ENCODE peak calls at places on chromosome 5, in six cellular contexts. R is GM23338, K is suprapubic skin, W is H1, P is GM12891, O is HepG2. H is an unnamed sample.

GRCh38 chr5:153565822-153566221 is 75.4 kb downstream of the GRIA1 start:
- DNase-seq in R (no peak), K (no peak), W (no peak), P (no peak), O (no peak), H (no peak)

GRCh38 chr5:165457854-165458481 is 1952.5 kb downstream of the MAT2B start:
- DNase-seq in R (peak; percentile 88), K (no peak), W (no peak), P (no peak), O (no peak), H (no peak)

GRCh38 chr5:30957591-30957990 is 235.9 kb upstream of the CDH6 start:
- DNase-seq in R (no peak), K (no peak), W (no peak), P (no peak), O (no peak), H (no peak)

GRCh38 chr5:91556-92263 is at the start of gene PLEKHG4B:
- DNase-seq in R (peak; percentile 95), K (peak; percentile 74), W (peak; percentile 96), P (no peak), O (no peak), H (peak; percentile 66)

GRCh38 chr5:18699681-18700080 is 1065.4 kb downstream of the TAF11L14 start:
- DNase-seq in R (no peak), K (no peak), W (no peak), P (no peak), O (no peak), H (no peak)

GRCh38 chr5:179668404-179668803 is 12.4 kb downstream of the CBY3 start:
- DNase-seq in R (peak; percentile 93), K (no peak), W (peak; percentile 85), P (no peak), O (peak; percentile 62), H (no peak)

GRCh38 chr5:173886157-173886556 is 2.0 kb upstream of the CPEB4 start:
- DNase-seq in R (no peak), K (no peak), W (no peak), P (no peak), O (no peak), H (no peak)

GRCh38 chr5:6791031-6791577 is 77.9 kb downstream of the TENT4A start:
- DNase-seq in R (no peak), K (no peak), W (no peak), P (no peak), O (no peak), H (no peak)

GRCh38 chr5:96339862-96340261 is 93.2 kb downstream of the PCSK1 start:
- DNase-seq in R (no peak), K (no peak), W (no peak), P (no peak), O (no peak), H (no peak)

GRCh38 chr5:73861313-73861978 is 235.4 kb downstream of the ARHGEF28 start:
- DNase-seq in R (no peak), K (no peak), W (no peak), P (no peak), O (peak; percentile 35), H (no peak)

GRCh38 chr5:124746252-124746915 is at the start of gene ZNF608:
- DNase-seq in R (peak; percentile 67), K (no peak), W (peak; percentile 49), P (no peak), O (peak; percentile 6), H (no peak)

GRCh38 chr5:124747770-124748686 is 1.6 kb upstream of the ZNF608 start:
- DNase-seq in R (no peak), K (no peak), W (no peak), P (no peak), O (no peak), H (no peak)

GRCh38 chr5:124746916-124747769 is 704 bp upstream of the ZNF608 start:
- DNase-seq in R (peak; percentile 95), K (peak; percentile 85), W (peak; percentile 71), P (no peak), O (peak; percentile 57), H (peak; percentile 86)

GRCh38 chr5:124751031-124751430 is 4.6 kb upstream of the ZNF608 start:
- DNase-seq in R (peak; percentile 79), K (no peak), W (no peak), P (no peak), O (no peak), H (no peak)

GRCh38 chr5:124748687-124749594 is 2.5 kb upstream of the ZNF608 start:
- DNase-seq in R (peak; percentile 95), K (peak; percentile 82), W (peak; percentile 73), P (peak; percentile 36), O (peak; percentile 81), H (peak; percentile 80)
- TF ChIP-seq POLR2AphosphoS5 in R (peak; percentile 92), K (no peak), W (peak; percentile 78), P (peak; percentile 26), O (peak; percentile 43), H (no peak)

DNA sequence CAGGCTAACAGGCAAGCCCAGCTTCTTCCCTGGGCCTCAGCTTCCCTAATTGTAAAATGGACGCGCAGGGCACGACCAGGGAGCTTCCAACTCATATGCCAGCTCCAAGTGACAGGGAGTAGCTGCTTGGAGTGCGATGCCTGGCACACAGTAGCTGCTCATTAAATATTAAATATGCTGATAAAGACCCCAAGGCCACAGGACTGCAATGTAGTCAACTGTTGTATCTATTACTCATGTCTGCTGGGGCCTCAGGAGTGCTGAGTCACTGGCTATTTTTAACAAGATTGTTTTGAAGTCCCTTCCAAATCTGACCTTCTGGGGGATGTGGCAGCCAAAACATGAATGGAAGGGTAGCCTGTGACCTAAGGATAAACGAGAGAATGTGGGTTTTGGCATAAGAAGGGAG is 17.7 kb downstream of the TNIP1 start:
- DNase-seq in R (no peak), K (no peak), W (no peak), P (no peak), O (peak; percentile 12), H (peak; percentile 54)
- TF ChIP-seq POLR2AphosphoS5 in R (no peak), K (no peak), W (no peak), P (no peak), O (no peak), H (peak; percentile 8)

GRCh38 chr5:177968661-177969211 is 27.3 kb downstream of the PROP1 start:
- DNase-seq in R (no peak), K (peak; percentile 74), W (no peak), P (no peak), O (no peak), H (no peak)

GRCh38 chr5:177973066-177973635 is 22.9 kb downstream of the PROP1 start:
- DNase-seq in R (no peak), K (no peak), W (no peak), P (no peak), O (no peak), H (no peak)

GRCh38 chr5:177966839-177967167 is 29.2 kb downstream of the PROP1 start:
- DNase-seq in R (no peak), K (no peak), W (no peak), P (no peak), O (no peak), H (no peak)

GRCh38 chr5:177967221-177967887 is 28.7 kb downstream of the PROP1 start:
- DNase-seq in R (no peak), K (peak; percentile 38), W (no peak), P (no peak), O (no peak), H (no peak)

GRCh38 chr5:177972613-177973012 is 23.4 kb downstream of the PROP1 start:
- DNase-seq in R (no peak), K (no peak), W (no peak), P (no peak), O (no peak), H (no peak)
- TF ChIP-seq POLR2AphosphoS5 in R (no peak), K (no peak), W (no peak), P (no peak), O (no peak), H (no peak)

DNA sequence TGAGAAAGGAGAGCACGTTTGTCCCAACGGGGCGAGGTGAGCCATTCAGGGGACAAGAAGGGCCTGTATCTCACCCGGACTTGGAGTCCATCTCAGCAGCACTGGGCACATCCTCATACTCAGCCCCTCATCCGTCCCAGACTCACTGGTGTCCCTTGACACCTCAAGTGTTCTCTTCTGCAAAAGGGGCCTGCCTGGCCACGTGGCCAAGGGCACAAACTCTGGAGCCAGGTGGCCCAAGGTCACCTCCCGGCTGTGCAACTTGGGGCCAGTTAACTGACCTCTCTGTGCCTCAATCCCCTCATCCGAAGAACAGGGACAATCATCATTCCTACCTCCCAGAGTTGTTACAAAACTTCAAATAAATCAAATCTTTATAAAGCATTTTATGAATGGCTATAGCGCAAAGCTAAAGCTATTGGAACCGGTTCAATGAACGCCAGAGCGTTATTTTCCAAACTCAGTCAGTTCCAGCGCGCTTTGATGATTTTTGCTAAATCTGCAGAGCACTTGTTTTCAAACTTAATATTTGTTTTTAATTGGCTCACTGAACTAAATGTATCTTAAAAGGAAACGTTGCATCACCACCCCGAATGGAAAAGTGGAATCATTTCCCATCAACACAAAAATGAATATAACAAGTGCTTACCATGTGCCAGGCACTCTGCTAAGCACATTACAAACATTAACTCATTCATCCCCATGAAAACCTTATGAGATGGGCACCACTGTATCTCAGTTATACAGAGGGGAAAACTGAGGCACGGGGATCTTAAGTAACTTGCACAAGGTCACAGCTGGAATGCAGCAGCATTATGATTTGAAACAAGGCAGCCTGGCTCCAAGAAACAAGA is 49.3 kb downstream of the DUSP1 start:
- DNase-seq in R (no peak), K (no peak), W (no peak), P (no peak), O (no peak), H (no peak)
- TF ChIP-seq POLR2AphosphoS5 in R (no peak), K (peak; percentile 69), W (no peak), P (no peak), O (no peak), H (peak; percentile 19)

GRCh38 chr5:142301487-142302035 is 23.3 kb downstream of the SPRY4 start:
- DNase-seq in R (no peak), K (no peak), W (no peak), P (no peak), O (no peak), H (no peak)
- TF ChIP-seq POLR2AphosphoS5 in R (no peak), K (no peak), W (no peak), P (no peak), O (no peak), H (no peak)

GRCh38 chr5:67165524-67166459 is 30.8 kb downstream of the CD180 start:
- DNase-seq in R (peak; percentile 94), K (peak; percentile 95), W (peak; percentile 89), P (peak; percentile 77), O (no peak), H (peak; percentile 95)
- TF ChIP-seq POLR2AphosphoS5 in R (no peak), K (no peak), W (peak; percentile 61), P (no peak), O (no peak), H (peak; percentile 74)

GRCh38 chr5:76526950-76527349 is 96.3 kb downstream of the F2RL2 start:
- DNase-seq in R (no peak), K (no peak), W (no peak), P (no peak), O (no peak), H (no peak)

GRCh38 chr5:76529464-76530344 is 93.5 kb downstream of the F2RL2 start:
- DNase-seq in R (no peak), K (no peak), W (no peak), P (no peak), O (peak; percentile 18), H (no peak)

GRCh38 chr5:76524872-76525271 is 98.3 kb downstream of the F2RL2 start:
- DNase-seq in R (no peak), K (no peak), W (no peak), P (no peak), O (no peak), H (no peak)

GRCh38 chr5:76528547-76529334 is 94.5 kb downstream of the F2RL2 start:
- DNase-seq in R (no peak), K (no peak), W (no peak), P (no peak), O (no peak), H (no peak)

GRCh38 chr5:76527685-76528161 is 95.5 kb downstream of the F2RL2 start:
- DNase-seq in R (no peak), K (no peak), W (no peak), P (no peak), O (peak; percentile 27), H (no peak)
- TF ChIP-seq POLR2AphosphoS5 in R (no peak), K (no peak), W (no peak), P (no peak), O (no peak), H (no peak)

GRCh38 chr5:150461231-150461630 is 11.7 kb upstream of the RPS14 start:
- DNase-seq in R (peak; percentile 42), K (no peak), W (no peak), P (peak; percentile 80), O (no peak), H (peak; percentile 90)
- TF ChIP-seq POLR2AphosphoS5 in R (no peak), K (no peak), W (no peak), P (peak; percentile 50), O (no peak), H (no peak)